ENCODE peak calls at places on chromosomes 16 and 17, in ten cellular contexts. H, M, J, O, P, L, R, A, W and F are unnamed samples.

GRCh38 chr17:42274273-42274542 is 2.0 kb downstream of the STAT5B start:
- DNase-seq in O (no peak), W (no peak), R (no peak), H (no peak), A (no peak), M (no peak), L (no peak), J (no peak), P (no peak), F (no peak)

GRCh38 chr16:3503513-3503912 is 2.7 kb downstream of the CLUAP1 start:
- DNase-seq in A (no peak), M (no peak), L (no peak), W (no peak), O (no peak), R (no peak), J (no peak), H (no peak), P (no peak), F (no peak)

GRCh38 chr17:77555741-77556291 is 402.7 kb upstream of the TNRC6C start:
- DNase-seq in O (peak), M (no peak), L (no peak), H (peak), P (no peak), A (no peak), R (peak), J (no peak), W (no peak), F (no peak)

GRCh38 chr17:30858556-30859250 is 26.9 kb downstream of the ATAD5 start:
- DNase-seq in R (no peak), P (peak), W (no peak), M (no peak), O (peak), J (no peak), A (no peak), L (no peak), H (no peak), F (no peak)

GRCh38 chr16:3999479-3999868 is 116.8 kb downstream of the ADCY9 start:
- DNase-seq in A (no peak), H (no peak), W (no peak), L (no peak), P (peak), M (peak), O (peak), R (no peak), J (peak), F (peak)

GRCh38 chr17:66330646-66331037 is 28.2 kb downstream of the PRKCA start:
- DNase-seq in H (no peak), O (no peak), M (no peak), R (no peak), J (no peak), A (no peak), L (no peak), W (no peak), P (peak), F (no peak)

GRCh38 chr16:65294154-65294553 is 172.3 kb upstream of the CDH11 start:
- DNase-seq in A (no peak), M (no peak), O (no peak), H (no peak), J (no peak), W (no peak), P (no peak), L (no peak), R (no peak), F (no peak)

GRCh38 chr17:39974433-39974832 is 6.2 kb upstream of the PSMD3 start:
- DNase-seq in L (no peak), P (no peak), J (no peak), W (no peak), R (no peak), A (no peak), H (no peak), M (no peak), O (no peak), F (no peak)

GRCh38 chr16:66525396-66526180 is 24.3 kb downstream of the TK2 start:
- DNase-seq in H (no peak), W (no peak), J (no peak), R (peak), O (no peak), M (no peak), P (no peak), L (no peak), A (no peak), F (no peak)

GRCh38 chr16:57386381-57386951 is 14.2 kb downstream of the CX3CL1 start:
- DNase-seq in J (no peak), M (no peak), W (no peak), L (no peak), P (peak), R (no peak), O (peak), A (no peak), H (no peak), F (no peak)

GRCh38 chr16:54986404-54986803 is 55.7 kb downstream of the IRX5 start:
- DNase-seq in R (no peak), H (no peak), M (no peak), P (no peak), W (no peak), J (no peak), A (no peak), L (no peak), O (no peak), F (no peak)

GRCh38 chr17:15510361-15510760 is 42.9 kb upstream of the CDRT4 start:
- DNase-seq in O (peak), M (no peak), W (no peak), R (no peak), P (peak), J (no peak), A (peak), L (no peak), H (no peak), F (no peak)

GRCh38 chr16:88570691-88571092 is 489 bp downstream of the ZC3H18 start:
- DNase-seq in R (no peak), H (no peak), A (peak), M (no peak), L (no peak), O (peak), W (peak), J (peak), P (no peak), F (no peak)

GRCh38 chr17:77322534-77323412 is 182.0 kb downstream of the SEC14L1 start:
- DNase-seq in A (peak), J (peak), M (peak), H (peak), L (peak), P (peak), R (peak), W (peak), O (peak), F (no peak)

GRCh38 chr17:83086907-83087787 is 7.7 kb downstream of the METRNL start:
- DNase-seq in J (no peak), A (no peak), P (no peak), L (no peak), W (no peak), O (no peak), H (no peak), M (no peak), R (no peak), F (no peak)

GRCh38 chr17:81665205-81666091 is 957 bp downstream of the OXLD1 start:
- DNase-seq in W (peak), M (no peak), H (no peak), J (no peak), P (peak), O (peak), A (no peak), R (peak), L (no peak), F (no peak)

GRCh38 chr17:80492343-80493136 is 16.1 kb upstream of the NPTX1 start:
- DNase-seq in A (no peak), R (no peak), W (no peak), P (no peak), L (no peak), M (no peak), H (no peak), J (no peak), O (no peak), F (no peak)

GRCh38 chr17:59330314-59330942 is 1.0 kb upstream of the YPEL2 start:
- DNase-seq in A (peak), W (no peak), R (peak), P (no peak), L (peak), M (no peak), J (peak), O (no peak), H (peak), F (no peak)

GRCh38 chr17:80443916-80444708 is 29.1 kb downstream of the ENDOV start:
- DNase-seq in J (no peak), L (no peak), P (no peak), R (no peak), H (no peak), O (no peak), W (no peak), M (no peak), A (no peak), F (no peak)

GRCh38 chr17:3681057-3681456 is 12.4 kb downstream of the EMC6 start:
- DNase-seq in J (no peak), H (no peak), W (no peak), P (no peak), M (no peak), O (no peak), A (no peak), L (no peak), R (no peak), F (no peak)

GRCh38 chr17:81471804-81472456 is 40.7 kb downstream of the ACTG1 start:
- DNase-seq in M (no peak), L (peak), P (peak), J (peak), R (peak), H (no peak), W (no peak), O (peak), A (peak), F (no peak)

GRCh38 chr16:4624827-4625616 is 396 bp downstream of the MGRN1 start:
- DNase-seq in R (peak), A (peak), L (peak), H (no peak), O (peak), M (peak), J (peak), W (peak), P (peak), F (peak)

GRCh38 chr17:44546711-44547606 is 10.3 kb upstream of the FZD2 start:
- DNase-seq in A (peak), W (no peak), M (no peak), P (peak), O (peak), L (no peak), H (no peak), J (no peak), R (no peak), F (no peak)

GRCh38 chr17:78980624-78980972 is 875 bp upstream of the LGALS3BP start:
- DNase-seq in L (no peak), M (no peak), J (no peak), R (no peak), P (no peak), O (no peak), H (no peak), W (no peak), A (no peak), F (no peak)

GRCh38 chr16:67881557-67882220 is 3.0 kb upstream of the NRN1L start:
- DNase-seq in P (no peak), L (no peak), R (no peak), O (no peak), M (no peak), J (no peak), W (no peak), H (no peak), A (no peak), F (no peak)

GRCh38 chr17:65022751-65023421 is 33.7 kb downstream of the GNA13 start:
- DNase-seq in H (peak), M (no peak), R (no peak), J (no peak), O (peak), L (no peak), A (peak), W (peak), P (peak), F (no peak)

GRCh38 chr16:57048095-57048494 is 44.3 kb upstream of the CPNE2 start:
- DNase-seq in W (no peak), R (no peak), M (no peak), P (no peak), J (no peak), H (no peak), O (no peak), A (no peak), L (no peak), F (no peak)

GRCh38 chr17:72833113-72833512 is 259.4 kb downstream of the SLC39A11 start:
- DNase-seq in A (no peak), P (no peak), H (no peak), L (no peak), R (no peak), W (no peak), J (no peak), M (no peak), O (no peak), F (no peak)

GRCh38 chr16:61818850-61819249 is 217.4 kb downstream of the CDH8 start:
- DNase-seq in O (no peak), A (no peak), R (no peak), L (no peak), H (no peak), J (no peak), P (no peak), W (no peak), M (no peak), F (no peak)

GRCh38 chr16:88686439-88687253 is at the start of gene SNAI3:
- DNase-seq in H (no peak), M (no peak), O (peak), A (peak), L (peak), R (peak), P (no peak), W (peak), J (peak), F (peak)

GRCh38 chr16:86930001-86930400 is 351.7 kb downstream of the FOXL1 start:
- DNase-seq in P (peak), L (no peak), R (no peak), W (no peak), M (no peak), J (no peak), O (peak), H (no peak), A (no peak), F (no peak)

GRCh38 chr16:89183975-89184684 is 12.6 kb downstream of the CDH15 start:
- DNase-seq in L (no peak), H (no peak), R (no peak), J (no peak), P (no peak), M (no peak), W (no peak), A (no peak), O (no peak), F (no peak)

GRCh38 chr17:57406131-57406980 is 150.0 kb downstream of the MSI2 start:
- DNase-seq in H (peak), L (no peak), J (peak), O (no peak), W (no peak), M (no peak), A (no peak), R (no peak), P (peak), F (peak)

GRCh38 chr17:57537524-57538410 is 207.3 kb downstream of the CCDC182 start:
- DNase-seq in J (no peak), R (no peak), W (no peak), P (no peak), L (no peak), O (no peak), M (no peak), H (no peak), A (peak), F (peak)

GRCh38 chr17:7314719-7315569 is at the start of gene GPS2:
- DNase-seq in R (peak), W (peak), A (peak), J (peak), H (no peak), O (peak), M (no peak), P (peak), L (peak), F (peak)

GRCh38 chr17:7313890-7314718 is 1.1 kb downstream of the GPS2 start:
- DNase-seq in P (no peak), O (peak), L (no peak), R (no peak), A (no peak), W (no peak), J (no peak), M (no peak), H (no peak), F (no peak)

GRCh38 chr17:7312432-7313027 is 2.6 kb downstream of the GPS2 start:
- DNase-seq in L (no peak), W (no peak), O (no peak), R (no peak), M (no peak), P (no peak), J (no peak), A (no peak), H (no peak), F (no peak)

GRCh38 chr17:7311110-7311698 is 3.8 kb downstream of the EIF5A start:
- DNase-seq in J (no peak), L (no peak), H (no peak), A (no peak), O (no peak), M (no peak), R (no peak), W (no peak), P (no peak), F (no peak)

GRCh38 chr17:7313028-7313889 is 1.9 kb downstream of the GPS2 start:
- DNase-seq in L (no peak), R (no peak), H (no peak), O (peak), P (no peak), J (no peak), M (no peak), W (no peak), A (no peak), F (no peak)
- TF ChIP-seq CTCF in L (no peak), R (no peak), H (no peak), O (peak), P (peak), J (no peak), M (no peak), W (no peak), A (peak), F (peak)

GRCh38 chr17:20225162-20226115 is 216.3 kb downstream of the SPECC1 start:
- DNase-seq in O (no peak), M (no peak), W (no peak), A (no peak), P (peak), H (no peak), L (no peak), J (no peak), R (no peak), F (no peak)
- TF ChIP-seq CTCF in O (no peak), M (peak), W (no peak), A (no peak), P (no peak), H (peak), L (no peak), J (peak), R (no peak), F (no peak)

GRCh38 chr16:11233727-11234376 is 22.2 kb downstream of the SOCS1 start:
- DNase-seq in L (no peak), P (no peak), A (no peak), H (no peak), O (no peak), R (no peak), M (no peak), W (no peak), J (no peak), F (no peak)
- TF ChIP-seq CTCF in L (no peak), P (no peak), A (no peak), H (no peak), O (no peak), R (no peak), M (no peak), W (peak), J (no peak), F (no peak)

GRCh38 chr16:5756969-5757368 is 659.4 kb upstream of the EEF2KMT start:
- DNase-seq in P (no peak), M (no peak), R (no peak), H (no peak), A (no peak), O (no peak), L (no peak), W (no peak), J (no peak), F (no peak)
- TF ChIP-seq CTCF in P (no peak), M (no peak), R (no peak), H (no peak), A (no peak), O (no peak), L (no peak), W (no peak), J (no peak), F (peak)